ENCODE peak calls at places on chromosomes 3 and 15, in six cellular contexts. One of them, this sample, is unnamed.

GRCh38 chr3:7333125-7333524 is 472.2 kb downstream of the GRM7 start:
- DNase-seq in IMR-90: no peak
- DNase-seq in LoVo: no peak
- DNase-seq in ACHN: no peak
- DNase-seq in M059J: no peak
- DNase-seq in activated naive CD4-positive, alpha-beta T cell treated with anti-CD3 and anti-CD28 coated beads, Interleukin-2, amount 50 U/mL, for 16 hours: no peak
- DNase-seq in this sample: no peak

GRCh38 chr15:70058642-70059360 is 38.9 kb downstream of the TLE3 start:
- DNase-seq in IMR-90: no peak
- DNase-seq in LoVo: no peak
- DNase-seq in ACHN: no peak
- DNase-seq in M059J: no peak
- DNase-seq in activated naive CD4-positive, alpha-beta T cell treated with anti-CD3 and anti-CD28 coated beads, Interleukin-2, amount 50 U/mL, for 16 hours: no peak
- DNase-seq in this sample: no peak

GRCh38 chr3:15932348-15933300 is 134.8 kb upstream of the ANKRD28 start:
- DNase-seq in IMR-90: peak; percentile 7
- DNase-seq in LoVo: no peak
- DNase-seq in ACHN: no peak
- DNase-seq in M059J: no peak
- DNase-seq in activated naive CD4-positive, alpha-beta T cell treated with anti-CD3 and anti-CD28 coated beads, Interleukin-2, amount 50 U/mL, for 16 hours: no peak
- DNase-seq in this sample: no peak

GRCh38 chr15:40633178-40633577 is 39.1 kb downstream of the KNL1 start:
- DNase-seq in IMR-90: peak; percentile 64
- DNase-seq in LoVo: no peak
- DNase-seq in ACHN: no peak
- DNase-seq in M059J: peak; percentile 79
- DNase-seq in activated naive CD4-positive, alpha-beta T cell treated with anti-CD3 and anti-CD28 coated beads, Interleukin-2, amount 50 U/mL, for 16 hours: no peak
- DNase-seq in this sample: no peak

GRCh38 chr3:110579841-110580550 is 491.6 kb upstream of the NECTIN3 start:
- DNase-seq in IMR-90: peak; percentile 66
- DNase-seq in LoVo: no peak
- DNase-seq in ACHN: no peak
- DNase-seq in M059J: peak; percentile 75
- DNase-seq in activated naive CD4-positive, alpha-beta T cell treated with anti-CD3 and anti-CD28 coated beads, Interleukin-2, amount 50 U/mL, for 16 hours: no peak
- DNase-seq in this sample: no peak

GRCh38 chr3:170078620-170079281 is 41.0 kb downstream of the GPR160 start:
- DNase-seq in IMR-90: no peak
- DNase-seq in LoVo: no peak
- DNase-seq in ACHN: peak; percentile 12
- DNase-seq in M059J: no peak
- DNase-seq in activated naive CD4-positive, alpha-beta T cell treated with anti-CD3 and anti-CD28 coated beads, Interleukin-2, amount 50 U/mL, for 16 hours: no peak
- DNase-seq in this sample: no peak

GRCh38 chr3:152026033-152026556 is 152.7 kb downstream of the SUCNR1 start:
- DNase-seq in IMR-90: peak; percentile 89
- DNase-seq in LoVo: peak; percentile 62
- DNase-seq in ACHN: peak; percentile 44
- DNase-seq in M059J: peak; percentile 90
- DNase-seq in activated naive CD4-positive, alpha-beta T cell treated with anti-CD3 and anti-CD28 coated beads, Interleukin-2, amount 50 U/mL, for 16 hours: no peak
- DNase-seq in this sample: peak; percentile 65

GRCh38 chr3:142577701-142578308 is 728 bp downstream of the ATR start:
- DNase-seq in IMR-90: peak; percentile 29
- DNase-seq in LoVo: no peak
- DNase-seq in ACHN: peak; percentile 39
- DNase-seq in M059J: peak; percentile 49
- DNase-seq in activated naive CD4-positive, alpha-beta T cell treated with anti-CD3 and anti-CD28 coated beads, Interleukin-2, amount 50 U/mL, for 16 hours: no peak
- DNase-seq in this sample: no peak

GRCh38 chr3:155026999-155027591 is 53.0 kb upstream of the MME start:
- DNase-seq in IMR-90: peak; percentile 39
- DNase-seq in LoVo: no peak
- DNase-seq in ACHN: no peak
- DNase-seq in M059J: peak; percentile 29
- DNase-seq in activated naive CD4-positive, alpha-beta T cell treated with anti-CD3 and anti-CD28 coated beads, Interleukin-2, amount 50 U/mL, for 16 hours: no peak
- DNase-seq in this sample: no peak

GRCh38 chr15:41955807-41956525 is 16.4 kb downstream of the EHD4 start:
- DNase-seq in IMR-90: no peak
- DNase-seq in LoVo: no peak
- DNase-seq in ACHN: no peak
- DNase-seq in M059J: no peak
- DNase-seq in activated naive CD4-positive, alpha-beta T cell treated with anti-CD3 and anti-CD28 coated beads, Interleukin-2, amount 50 U/mL, for 16 hours: no peak
- DNase-seq in this sample: no peak